ENCODE peak calls at places on chromosomes 3 and 15, in six cellular contexts. One of them, this sample, is unnamed.

GRCh38 chr3:10945683-10946287 is 46.8 kb upstream of the SLC6A1 start:
- DNase-seq in EH: peak
- DNase-seq in stimulated activated CD8-positive, alpha-beta memory T cell treated with anti-CD3 and anti-CD28 coated beads, Interleukin-15, amount 100 ng/mL, for 1 hour: peak
- DNase-seq in AG04450: peak
- DNase-seq in RKO: peak
- DNase-seq in NCI-H1105: no peak
- DNase-seq in this sample: peak

GRCh38 chr15:62994975-62995730 is 47.4 kb upstream of the TPM1 start:
- DNase-seq in AG04450: no peak
- DNase-seq in RKO: no peak
- DNase-seq in NCI-H1105: no peak
- DNase-seq in stimulated activated CD8-positive, alpha-beta memory T cell treated with anti-CD3 and anti-CD28 coated beads, Interleukin-15, amount 100 ng/mL, for 1 hour: no peak
- DNase-seq in EH: peak
- DNase-seq in this sample: peak

GRCh38 chr3:20225769-20226168 is 39.8 kb upstream of the SGO1 start:
- DNase-seq in NCI-H1105: peak
- DNase-seq in stimulated activated CD8-positive, alpha-beta memory T cell treated with anti-CD3 and anti-CD28 coated beads, Interleukin-15, amount 100 ng/mL, for 1 hour: no peak
- DNase-seq in AG04450: no peak
- DNase-seq in EH: peak
- DNase-seq in RKO: peak
- DNase-seq in this sample: peak

GRCh38 chr3:126456211-126456610 is 19.5 kb downstream of the ZXDC start:
- DNase-seq in EH: no peak
- DNase-seq in RKO: no peak
- DNase-seq in NCI-H1105: no peak
- DNase-seq in AG04450: no peak
- DNase-seq in stimulated activated CD8-positive, alpha-beta memory T cell treated with anti-CD3 and anti-CD28 coated beads, Interleukin-15, amount 100 ng/mL, for 1 hour: no peak
- DNase-seq in this sample: no peak

GRCh38 chr15:63258658-63259057 is 18.7 kb upstream of the APH1B start:
- DNase-seq in stimulated activated CD8-positive, alpha-beta memory T cell treated with anti-CD3 and anti-CD28 coated beads, Interleukin-15, amount 100 ng/mL, for 1 hour: no peak
- DNase-seq in EH: no peak
- DNase-seq in RKO: peak
- DNase-seq in AG04450: no peak
- DNase-seq in NCI-H1105: no peak
- DNase-seq in this sample: no peak

GRCh38 chr3:32996046-32996754 is 44.8 kb downstream of the CCR4 start:
- DNase-seq in NCI-H1105: no peak
- DNase-seq in AG04450: no peak
- DNase-seq in RKO: no peak
- DNase-seq in stimulated activated CD8-positive, alpha-beta memory T cell treated with anti-CD3 and anti-CD28 coated beads, Interleukin-15, amount 100 ng/mL, for 1 hour: no peak
- DNase-seq in EH: no peak
- DNase-seq in this sample: no peak

GRCh38 chr3:114336122-114336697 is 42.4 kb downstream of the TIGIT start:
- DNase-seq in NCI-H1105: no peak
- DNase-seq in stimulated activated CD8-positive, alpha-beta memory T cell treated with anti-CD3 and anti-CD28 coated beads, Interleukin-15, amount 100 ng/mL, for 1 hour: no peak
- DNase-seq in EH: peak
- DNase-seq in AG04450: no peak
- DNase-seq in RKO: peak
- DNase-seq in this sample: peak

GRCh38 chr3:151568095-151568685 is 107.3 kb upstream of the IGSF10 start:
- DNase-seq in stimulated activated CD8-positive, alpha-beta memory T cell treated with anti-CD3 and anti-CD28 coated beads, Interleukin-15, amount 100 ng/mL, for 1 hour: no peak
- DNase-seq in NCI-H1105: no peak
- DNase-seq in EH: no peak
- DNase-seq in AG04450: no peak
- DNase-seq in RKO: no peak
- DNase-seq in this sample: no peak

GRCh38 chr3:42276419-42277132 is 10.6 kb upstream of the CCK start:
- DNase-seq in RKO: no peak
- DNase-seq in EH: no peak
- DNase-seq in stimulated activated CD8-positive, alpha-beta memory T cell treated with anti-CD3 and anti-CD28 coated beads, Interleukin-15, amount 100 ng/mL, for 1 hour: no peak
- DNase-seq in NCI-H1105: no peak
- DNase-seq in AG04450: no peak
- DNase-seq in this sample: no peak

This sample was measured in choroid plexus epithelial cell.